ENCODE peak calls at places on chromosomes 11 and 22, in four cellular contexts. One of them, this sample, is unnamed.

GRCh38 chr11:116821050-116821918 is 1.8 kb downstream of the APOA4 start:
- DNase-seq in NCI-H1436: no peak
- DNase-seq in cardiac fibroblast: no peak
- DNase-seq in hepatic stellate cell: no peak
- DNase-seq in this sample: no peak

GRCh38 chr11:7219457-7219856 is 32.2 kb upstream of the SYT9 start:
- DNase-seq in NCI-H1436: no peak
- DNase-seq in cardiac fibroblast: no peak
- DNase-seq in hepatic stellate cell: no peak
- DNase-seq in this sample: no peak

GRCh38 chr11:38543951-38544350 is 1945.9 kb upstream of the RAG2 start:
- DNase-seq in NCI-H1436: no peak
- DNase-seq in cardiac fibroblast: peak; percentile 17
- DNase-seq in hepatic stellate cell: peak; percentile 5
- DNase-seq in this sample: no peak

GRCh38 chr11:22471405-22471804 is 133.2 kb downstream of the SLC17A6 start:
- DNase-seq in NCI-H1436: no peak
- DNase-seq in cardiac fibroblast: no peak
- DNase-seq in hepatic stellate cell: no peak
- DNase-seq in this sample: no peak

GRCh38 chr11:111088872-111089271 is 156.7 kb upstream of the POU2AF2 start:
- DNase-seq in NCI-H1436: no peak
- DNase-seq in cardiac fibroblast: no peak
- DNase-seq in hepatic stellate cell: no peak
- DNase-seq in this sample: no peak

GRCh38 chr11:8863838-8864237 is 47.2 kb upstream of the AKIP1 start:
- DNase-seq in NCI-H1436: no peak
- DNase-seq in cardiac fibroblast: peak; percentile 81
- DNase-seq in hepatic stellate cell: peak; percentile 79
- DNase-seq in this sample: no peak

GRCh38 chr11:65789230-65790103 is 2.6 kb downstream of the OVOL1 start:
- DNase-seq in NCI-H1436: no peak
- DNase-seq in cardiac fibroblast: no peak
- DNase-seq in hepatic stellate cell: no peak
- DNase-seq in this sample: no peak

GRCh38 chr11:17263803-17264202 is 12.7 kb upstream of the NUCB2 start:
- DNase-seq in NCI-H1436: no peak
- DNase-seq in cardiac fibroblast: peak; percentile 63
- DNase-seq in hepatic stellate cell: peak; percentile 25
- DNase-seq in this sample: no peak

GRCh38 chr11:117664897-117665296 is 132.1 kb downstream of the DSCAML1 start:
- DNase-seq in NCI-H1436: no peak
- DNase-seq in cardiac fibroblast: no peak
- DNase-seq in hepatic stellate cell: no peak
- DNase-seq in this sample: no peak

GRCh38 chr22:17266261-17266971 is 47.2 kb upstream of the ADA2 start:
- DNase-seq in NCI-H1436: peak; percentile 60
- DNase-seq in cardiac fibroblast: no peak
- DNase-seq in hepatic stellate cell: no peak
- DNase-seq in this sample: peak; percentile 45

This sample was measured in DMS153.